ENCODE peak calls at places on chromosomes 12 and 14, in ten cellular contexts. One of them, this sample, is unnamed.

GRCh38 chr12:75816892-75817291 is 214.7 kb downstream of the PHLDA1 start:
- DNase-seq in fibroblast of lung: peak; percentile 75
- DNase-seq in Panc1: no peak
- DNase-seq in adrenal gland: no peak
- DNase-seq in uterus: no peak
- DNase-seq in IMR-90: peak; percentile 79
- DNase-seq in H9: no peak
- DNase-seq in heart left ventricle: no peak
- DNase-seq in body of pancreas: no peak
- DNase-seq in psoas muscle: no peak
- DNase-seq in this sample: peak; percentile 59

GRCh38 chr12:120614873-120615272 is 25.6 kb upstream of the CABP1 start:
- DNase-seq in fibroblast of lung: no peak
- DNase-seq in Panc1: no peak
- DNase-seq in adrenal gland: no peak
- DNase-seq in uterus: no peak
- DNase-seq in IMR-90: no peak
- DNase-seq in H9: no peak
- DNase-seq in heart left ventricle: no peak
- DNase-seq in body of pancreas: no peak
- DNase-seq in psoas muscle: no peak
- DNase-seq in this sample: no peak

GRCh38 chr14:24307575-24308341 is at the start of gene CIDEB:
- DNase-seq in fibroblast of lung: peak; percentile 53
- DNase-seq in Panc1: peak; percentile 33
- DNase-seq in adrenal gland: peak; percentile 63
- DNase-seq in uterus: no peak
- DNase-seq in IMR-90: peak; percentile 43
- DNase-seq in H9: peak; percentile 68
- DNase-seq in heart left ventricle: peak; percentile 58
- DNase-seq in body of pancreas: peak; percentile 90
- DNase-seq in psoas muscle: no peak
- DNase-seq in this sample: peak; percentile 69

GRCh38 chr12:6932766-6933165 is 5.0 kb downstream of the ATN1 start:
- DNase-seq in fibroblast of lung: no peak
- DNase-seq in Panc1: no peak
- DNase-seq in adrenal gland: no peak
- DNase-seq in uterus: no peak
- DNase-seq in IMR-90: no peak
- DNase-seq in H9: no peak
- DNase-seq in heart left ventricle: no peak
- DNase-seq in body of pancreas: no peak
- DNase-seq in psoas muscle: no peak
- DNase-seq in this sample: no peak

GRCh38 chr14:102909462-102909861 is 13.0 kb upstream of the AMN start:
- DNase-seq in fibroblast of lung: no peak
- DNase-seq in Panc1: no peak
- DNase-seq in adrenal gland: no peak
- DNase-seq in uterus: no peak
- DNase-seq in IMR-90: no peak
- DNase-seq in H9: no peak
- DNase-seq in heart left ventricle: no peak
- DNase-seq in body of pancreas: no peak
- DNase-seq in psoas muscle: peak; percentile 46
- DNase-seq in this sample: no peak

GRCh38 chr14:39015360-39015961 is 87.6 kb downstream of the SEC23A start:
- DNase-seq in fibroblast of lung: peak; percentile 70
- DNase-seq in Panc1: peak; percentile 8
- DNase-seq in adrenal gland: no peak
- DNase-seq in uterus: no peak
- DNase-seq in IMR-90: peak; percentile 59
- DNase-seq in H9: no peak
- DNase-seq in heart left ventricle: no peak
- DNase-seq in body of pancreas: peak; percentile 47
- DNase-seq in psoas muscle: no peak
- DNase-seq in this sample: peak; percentile 69

GRCh38 chr14:62216121-62216520 is 453.9 kb downstream of the SNAPC1 start:
- DNase-seq in fibroblast of lung: no peak
- DNase-seq in Panc1: no peak
- DNase-seq in adrenal gland: no peak
- DNase-seq in uterus: no peak
- DNase-seq in IMR-90: no peak
- DNase-seq in H9: no peak
- DNase-seq in heart left ventricle: no peak
- DNase-seq in body of pancreas: no peak
- DNase-seq in psoas muscle: no peak
- DNase-seq in this sample: no peak

GRCh38 chr14:77926942-77927341 is 127.0 kb downstream of the ADCK1 start:
- DNase-seq in fibroblast of lung: no peak
- DNase-seq in Panc1: no peak
- DNase-seq in adrenal gland: no peak
- DNase-seq in uterus: no peak
- DNase-seq in IMR-90: no peak
- DNase-seq in H9: no peak
- DNase-seq in heart left ventricle: no peak
- DNase-seq in body of pancreas: no peak
- DNase-seq in psoas muscle: no peak
- DNase-seq in this sample: no peak

GRCh38 chr12:63935361-63935760 is 90.9 kb downstream of the SRGAP1 start:
- DNase-seq in fibroblast of lung: no peak
- DNase-seq in Panc1: no peak
- DNase-seq in adrenal gland: no peak
- DNase-seq in uterus: no peak
- DNase-seq in IMR-90: no peak
- DNase-seq in H9: no peak
- DNase-seq in heart left ventricle: no peak
- DNase-seq in body of pancreas: no peak
- DNase-seq in psoas muscle: no peak
- DNase-seq in this sample: no peak

GRCh38 chr14:88547386-88547780 is 7.4 kb downstream of the PTPN21 start:
- DNase-seq in fibroblast of lung: no peak
- DNase-seq in Panc1: no peak
- DNase-seq in adrenal gland: no peak
- DNase-seq in uterus: no peak
- DNase-seq in IMR-90: no peak
- DNase-seq in H9: no peak
- DNase-seq in heart left ventricle: no peak
- DNase-seq in body of pancreas: no peak
- DNase-seq in psoas muscle: no peak
- DNase-seq in this sample: no peak

GRCh38 chr12:119715268-119715620 is 47.3 kb downstream of the PRKAB1 start:
- DNase-seq in fibroblast of lung: peak; percentile 13
- DNase-seq in Panc1: no peak
- DNase-seq in adrenal gland: no peak
- DNase-seq in uterus: no peak
- DNase-seq in IMR-90: peak; percentile 7
- DNase-seq in H9: no peak
- DNase-seq in heart left ventricle: no peak
- DNase-seq in body of pancreas: no peak
- DNase-seq in psoas muscle: no peak
- DNase-seq in this sample: no peak

GRCh38 chr12:27142102-27142721 is 59.8 kb upstream of the C12orf71 start:
- DNase-seq in fibroblast of lung: peak; percentile 89
- DNase-seq in Panc1: peak; percentile 81
- DNase-seq in adrenal gland: peak; percentile 72
- DNase-seq in uterus: peak; percentile 57
- DNase-seq in IMR-90: peak; percentile 84
- DNase-seq in H9: peak; percentile 80
- DNase-seq in heart left ventricle: peak; percentile 67
- DNase-seq in body of pancreas: peak; percentile 74
- DNase-seq in psoas muscle: no peak
- DNase-seq in this sample: peak; percentile 80

GRCh38 chr12:125092872-125093680 is 27.8 kb downstream of the AACS start:
- DNase-seq in fibroblast of lung: peak; percentile 61
- DNase-seq in Panc1: no peak
- DNase-seq in adrenal gland: no peak
- DNase-seq in uterus: no peak
- DNase-seq in IMR-90: peak; percentile 66
- DNase-seq in H9: peak; percentile 44
- DNase-seq in heart left ventricle: peak; percentile 28
- DNase-seq in body of pancreas: peak; percentile 54
- DNase-seq in psoas muscle: peak; percentile 68
- DNase-seq in this sample: no peak

GRCh38 chr12:69097619-69098368 is 141.6 kb upstream of the CPSF6 start:
- DNase-seq in fibroblast of lung: no peak
- DNase-seq in Panc1: no peak
- DNase-seq in adrenal gland: no peak
- DNase-seq in uterus: no peak
- DNase-seq in IMR-90: no peak
- DNase-seq in H9: no peak
- DNase-seq in heart left ventricle: no peak
- DNase-seq in body of pancreas: no peak
- DNase-seq in psoas muscle: no peak
- DNase-seq in this sample: peak; percentile 28

GRCh38 chr12:50201987-50202521 is 34.9 kb upstream of the CERS5 start:
- DNase-seq in fibroblast of lung: peak; percentile 26
- DNase-seq in Panc1: no peak
- DNase-seq in adrenal gland: no peak
- DNase-seq in uterus: no peak
- DNase-seq in IMR-90: peak; percentile 96
- DNase-seq in H9: peak; percentile 47
- DNase-seq in heart left ventricle: no peak
- DNase-seq in body of pancreas: peak; percentile 68
- DNase-seq in psoas muscle: no peak
- DNase-seq in this sample: no peak

GRCh38 chr12:102920271-102920670 is 3.2 kb upstream of the PAH start:
- DNase-seq in fibroblast of lung: no peak
- DNase-seq in Panc1: no peak
- DNase-seq in adrenal gland: no peak
- DNase-seq in uterus: no peak
- DNase-seq in IMR-90: no peak
- DNase-seq in H9: no peak
- DNase-seq in heart left ventricle: no peak
- DNase-seq in body of pancreas: no peak
- DNase-seq in psoas muscle: no peak
- DNase-seq in this sample: no peak

GRCh38 chr14:32820686-32821085 is 118.0 kb upstream of the NPAS3 start:
- DNase-seq in fibroblast of lung: no peak
- DNase-seq in Panc1: no peak
- DNase-seq in adrenal gland: no peak
- DNase-seq in uterus: no peak
- DNase-seq in IMR-90: no peak
- DNase-seq in H9: no peak
- DNase-seq in heart left ventricle: peak; percentile 61
- DNase-seq in body of pancreas: no peak
- DNase-seq in psoas muscle: no peak
- DNase-seq in this sample: no peak

DNA sequence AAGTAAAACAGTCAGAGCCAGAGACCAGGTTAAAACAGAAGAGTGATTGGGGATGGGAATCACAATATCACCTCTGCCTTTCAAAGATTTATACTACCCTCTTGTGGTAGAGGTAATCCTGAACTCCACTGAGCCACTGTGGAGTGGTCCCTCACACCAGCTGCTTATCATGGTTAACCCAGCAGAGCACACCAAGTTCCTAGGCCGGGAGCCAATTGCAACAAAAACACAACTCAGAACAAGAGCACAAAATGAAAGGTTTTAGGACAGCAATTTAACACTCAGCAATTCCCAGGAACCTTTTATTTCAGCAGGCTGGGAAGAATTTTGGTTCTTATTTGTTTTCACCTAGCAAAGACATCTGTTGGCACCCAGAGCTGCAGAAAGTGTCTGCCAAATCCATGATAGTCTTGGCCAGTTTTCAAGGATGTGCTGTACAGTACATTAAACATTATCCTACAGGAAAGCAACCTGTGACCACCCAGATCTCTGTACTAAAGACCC is 220.5 kb upstream of the ATXN7L3B start:
- DNase-seq in fibroblast of lung: peak; percentile 49
- DNase-seq in Panc1: no peak
- DNase-seq in adrenal gland: no peak
- DNase-seq in uterus: peak; percentile 18
- DNase-seq in IMR-90: no peak
- DNase-seq in H9: peak; percentile 57
- DNase-seq in heart left ventricle: no peak
- DNase-seq in body of pancreas: peak; percentile 67
- DNase-seq in psoas muscle: peak; percentile 36
- DNase-seq in this sample: peak; percentile 93
- TF ChIP-seq CTCF in fibroblast of lung: no peak
- TF ChIP-seq CTCF in Panc1: peak; percentile 52
- TF ChIP-seq CTCF in adrenal gland: no peak
- TF ChIP-seq CTCF in uterus: no peak
- TF ChIP-seq CTCF in IMR-90: no peak
- TF ChIP-seq CTCF in H9: peak; percentile 78
- TF ChIP-seq CTCF in heart left ventricle: peak; percentile 43
- TF ChIP-seq CTCF in body of pancreas: peak; percentile 11
- TF ChIP-seq CTCF in psoas muscle: no peak
- TF ChIP-seq CTCF in this sample: peak; percentile 72

DNA sequence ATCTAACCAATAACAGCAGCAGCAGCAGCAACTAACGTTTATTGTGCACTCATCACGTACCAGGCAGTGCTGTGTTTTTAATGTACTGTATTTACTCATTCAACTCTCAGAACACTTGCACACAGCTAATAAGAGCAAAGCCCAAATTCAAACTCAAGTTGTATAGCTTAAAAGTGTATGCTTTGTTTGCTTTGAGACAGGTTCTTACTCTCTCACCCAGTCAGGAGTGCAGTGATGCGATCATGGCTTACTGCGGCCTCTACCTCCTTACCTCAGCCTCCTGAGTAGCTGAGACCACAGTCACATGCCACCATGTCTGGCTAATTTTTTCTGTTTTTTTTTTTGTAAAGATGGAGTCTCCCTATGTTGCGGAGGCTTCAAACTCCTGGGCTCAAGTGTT is 105.4 kb downstream of the PAPLN start:
- DNase-seq in fibroblast of lung: no peak
- DNase-seq in Panc1: no peak
- DNase-seq in adrenal gland: no peak
- DNase-seq in uterus: no peak
- DNase-seq in IMR-90: no peak
- DNase-seq in H9: no peak
- DNase-seq in heart left ventricle: no peak
- DNase-seq in body of pancreas: no peak
- DNase-seq in psoas muscle: no peak
- DNase-seq in this sample: no peak
- H3K4me1 ChIP-seq in fibroblast of lung: no peaks in the 10 kb centered on the region
- H3K4me1 ChIP-seq in Panc1: no peaks in the 10 kb centered on the region
- H3K4me1 ChIP-seq in adrenal gland: no peaks in the 10 kb centered on the region
- H3K4me1 ChIP-seq in uterus: no peaks in the 10 kb centered on the region
- H3K4me1 ChIP-seq in IMR-90: peaks cover 3% of the 10 kb centered on the region
- H3K4me1 ChIP-seq in H9: no peaks in the 10 kb centered on the region
- H3K4me1 ChIP-seq in heart left ventricle: peaks cover 6% of the 10 kb centered on the region
- H3K4me1 ChIP-seq in body of pancreas: peaks cover 3% of the 10 kb centered on the region
- H3K4me1 ChIP-seq in psoas muscle: no peaks in the 10 kb centered on the region
- H3K4me1 ChIP-seq in this sample: no peaks in the 10 kb centered on the region

GRCh38 chr14:50688875-50689274 is 20.8 kb upstream of the SAV1 start:
- DNase-seq in fibroblast of lung: no peak
- DNase-seq in Panc1: no peak
- DNase-seq in adrenal gland: no peak
- DNase-seq in uterus: no peak
- DNase-seq in IMR-90: no peak
- DNase-seq in H9: peak; percentile 57
- DNase-seq in heart left ventricle: no peak
- DNase-seq in body of pancreas: no peak
- DNase-seq in psoas muscle: no peak
- DNase-seq in this sample: no peak
- TF ChIP-seq CTCF in fibroblast of lung: no peak
- TF ChIP-seq CTCF in Panc1: no peak
- TF ChIP-seq CTCF in adrenal gland: no peak
- TF ChIP-seq CTCF in uterus: no peak
- TF ChIP-seq CTCF in IMR-90: no peak
- TF ChIP-seq CTCF in H9: peak; percentile 43
- TF ChIP-seq CTCF in heart left ventricle: no peak
- TF ChIP-seq CTCF in body of pancreas: no peak
- TF ChIP-seq CTCF in psoas muscle: no peak
- TF ChIP-seq CTCF in this sample: no peak

GRCh38 chr14:55274760-55275159 is 3.5 kb downstream of the FBXO34 start:
- DNase-seq in fibroblast of lung: peak; percentile 42
- DNase-seq in Panc1: no peak
- DNase-seq in adrenal gland: no peak
- DNase-seq in uterus: no peak
- DNase-seq in IMR-90: peak; percentile 84
- DNase-seq in H9: no peak
- DNase-seq in heart left ventricle: no peak
- DNase-seq in body of pancreas: no peak
- DNase-seq in psoas muscle: no peak
- DNase-seq in this sample: peak; percentile 44
- H3K4me1 ChIP-seq in fibroblast of lung: peaks cover 3% of the 10 kb centered on the region
- H3K4me1 ChIP-seq in Panc1: peaks cover 21% of the 10 kb centered on the region
- H3K4me1 ChIP-seq in adrenal gland: peaks cover 49% of the 10 kb centered on the region
- H3K4me1 ChIP-seq in uterus: peaks cover 8% of the 10 kb centered on the region
- H3K4me1 ChIP-seq in IMR-90: peaks cover 2% of the 10 kb centered on the region
- H3K4me1 ChIP-seq in H9: no peaks in the 10 kb centered on the region
- H3K4me1 ChIP-seq in heart left ventricle: peaks cover 27% of the 10 kb centered on the region
- H3K4me1 ChIP-seq in body of pancreas: peaks cover 64% of the 10 kb centered on the region
- H3K4me1 ChIP-seq in psoas muscle: peaks cover 33% of the 10 kb centered on the region
- H3K4me1 ChIP-seq in this sample: peaks cover 42% of the 10 kb centered on the region

This sample was measured in A673.